ENCODE peak calls at places on chromosomes 16 and 17, in seven cellular contexts. One of them, this sample, is unnamed.

GRCh38 chr17:48604770-48605329 is at the start of gene HOXB6:
- DNase-seq in ascending aorta: peak; percentile 81
- DNase-seq in BE2C: no peak
- DNase-seq in heart right ventricle: no peak
- DNase-seq in endothelial cell of umbilical vein: peak; percentile 80
- DNase-seq in PC-3: peak; percentile 79
- DNase-seq in left ventricle myocardium inferior: no peak
- DNase-seq in this sample: no peak

GRCh38 chr16:12532871-12533610 is 270.6 kb downstream of the CPPED1 start:
- DNase-seq in PC-3: no peak
- DNase-seq in left ventricle myocardium inferior: no peak
- DNase-seq in BE2C: no peak
- DNase-seq in heart right ventricle: no peak
- DNase-seq in endothelial cell of umbilical vein: no peak
- DNase-seq in ascending aorta: no peak
- DNase-seq in this sample: no peak

GRCh38 chr17:67280279-67280678 is 35.3 kb upstream of the HELZ start:
- DNase-seq in PC-3: no peak
- DNase-seq in heart right ventricle: peak; percentile 32
- DNase-seq in endothelial cell of umbilical vein: no peak
- DNase-seq in BE2C: no peak
- DNase-seq in left ventricle myocardium inferior: no peak
- DNase-seq in ascending aorta: no peak
- DNase-seq in this sample: no peak

GRCh38 chr17:16003841-16004240 is 4.2 kb downstream of the TTC19 start:
- DNase-seq in left ventricle myocardium inferior: no peak
- DNase-seq in ascending aorta: no peak
- DNase-seq in heart right ventricle: peak; percentile 24
- DNase-seq in endothelial cell of umbilical vein: peak; percentile 49
- DNase-seq in BE2C: no peak
- DNase-seq in PC-3: no peak
- DNase-seq in this sample: no peak

GRCh38 chr17:73625975-73626706 is 18.1 kb downstream of the SDK2 start:
- DNase-seq in endothelial cell of umbilical vein: no peak
- DNase-seq in ascending aorta: no peak
- DNase-seq in BE2C: no peak
- DNase-seq in PC-3: no peak
- DNase-seq in heart right ventricle: peak; percentile 42
- DNase-seq in left ventricle myocardium inferior: peak; percentile 53
- DNase-seq in this sample: no peak

GRCh38 chr17:4770632-4771031 is 1.1 kb upstream of the TM4SF5 start:
- DNase-seq in PC-3: no peak
- DNase-seq in endothelial cell of umbilical vein: no peak
- DNase-seq in ascending aorta: no peak
- DNase-seq in BE2C: no peak
- DNase-seq in heart right ventricle: no peak
- DNase-seq in left ventricle myocardium inferior: no peak
- DNase-seq in this sample: no peak

GRCh38 chr16:74071996-74072559 is 224.5 kb upstream of the PSMD7 start:
- DNase-seq in heart right ventricle: no peak
- DNase-seq in ascending aorta: no peak
- DNase-seq in BE2C: no peak
- DNase-seq in endothelial cell of umbilical vein: no peak
- DNase-seq in PC-3: no peak
- DNase-seq in left ventricle myocardium inferior: no peak
- DNase-seq in this sample: no peak

GRCh38 chr17:55737976-55738501 is 12.8 kb upstream of the PCTP start:
- DNase-seq in PC-3: no peak
- DNase-seq in BE2C: no peak
- DNase-seq in ascending aorta: no peak
- DNase-seq in left ventricle myocardium inferior: no peak
- DNase-seq in endothelial cell of umbilical vein: no peak
- DNase-seq in heart right ventricle: no peak
- DNase-seq in this sample: no peak

GRCh38 chr16:58628845-58629680 is 563 bp downstream of the CNOT1 start:
- DNase-seq in PC-3: peak; percentile 23
- DNase-seq in BE2C: peak; percentile 32
- DNase-seq in heart right ventricle: peak; percentile 40
- DNase-seq in left ventricle myocardium inferior: peak; percentile 42
- DNase-seq in endothelial cell of umbilical vein: peak; percentile 49
- DNase-seq in ascending aorta: peak; percentile 78
- DNase-seq in this sample: peak; percentile 80

GRCh38 chr16:57791903-57792461 is 10.3 kb downstream of the KIFC3 start:
- DNase-seq in endothelial cell of umbilical vein: no peak
- DNase-seq in PC-3: no peak
- DNase-seq in left ventricle myocardium inferior: no peak
- DNase-seq in ascending aorta: no peak
- DNase-seq in heart right ventricle: no peak
- DNase-seq in BE2C: no peak
- DNase-seq in this sample: no peak

GRCh38 chr17:80080081-80080480 is 21.3 kb upstream of the GAA start:
- DNase-seq in PC-3: no peak
- DNase-seq in endothelial cell of umbilical vein: no peak
- DNase-seq in left ventricle myocardium inferior: no peak
- DNase-seq in heart right ventricle: no peak
- DNase-seq in BE2C: no peak
- DNase-seq in ascending aorta: no peak
- DNase-seq in this sample: no peak

GRCh38 chr17:41740506-41740905 is 6.1 kb upstream of the HAP1 start:
- DNase-seq in ascending aorta: no peak
- DNase-seq in left ventricle myocardium inferior: no peak
- DNase-seq in endothelial cell of umbilical vein: no peak
- DNase-seq in BE2C: no peak
- DNase-seq in PC-3: no peak
- DNase-seq in heart right ventricle: no peak
- DNase-seq in this sample: no peak

GRCh38 chr16:79316004-79316458 is 284.5 kb downstream of the MAF start:
- DNase-seq in endothelial cell of umbilical vein: no peak
- DNase-seq in PC-3: no peak
- DNase-seq in ascending aorta: no peak
- DNase-seq in BE2C: no peak
- DNase-seq in left ventricle myocardium inferior: no peak
- DNase-seq in heart right ventricle: no peak
- DNase-seq in this sample: no peak

GRCh38 chr16:10531582-10531981 is 48.8 kb downstream of the EMP2 start:
- DNase-seq in left ventricle myocardium inferior: no peak
- DNase-seq in BE2C: no peak
- DNase-seq in ascending aorta: no peak
- DNase-seq in heart right ventricle: no peak
- DNase-seq in endothelial cell of umbilical vein: no peak
- DNase-seq in PC-3: no peak
- DNase-seq in this sample: no peak

GRCh38 chr17:9817086-9817485 is 4.8 kb downstream of the GSG1L2 start:
- DNase-seq in BE2C: no peak
- DNase-seq in ascending aorta: no peak
- DNase-seq in PC-3: peak; percentile 71
- DNase-seq in left ventricle myocardium inferior: no peak
- DNase-seq in heart right ventricle: no peak
- DNase-seq in endothelial cell of umbilical vein: no peak
- DNase-seq in this sample: no peak

GRCh38 chr17:32174889-32175288 is 32.6 kb downstream of the RHOT1 start:
- DNase-seq in endothelial cell of umbilical vein: no peak
- DNase-seq in PC-3: no peak
- DNase-seq in heart right ventricle: no peak
- DNase-seq in left ventricle myocardium inferior: no peak
- DNase-seq in BE2C: no peak
- DNase-seq in ascending aorta: no peak
- DNase-seq in this sample: no peak

GRCh38 chr17:3553419-3554401 is 3.9 kb downstream of the TRPV3 start:
- DNase-seq in left ventricle myocardium inferior: no peak
- DNase-seq in ascending aorta: no peak
- DNase-seq in heart right ventricle: no peak
- DNase-seq in endothelial cell of umbilical vein: no peak
- DNase-seq in BE2C: no peak
- DNase-seq in PC-3: no peak
- DNase-seq in this sample: no peak

GRCh38 chr16:75567911-75568310 is 1.7 kb downstream of the GABARAPL2 start:
- DNase-seq in heart right ventricle: no peak
- DNase-seq in ascending aorta: no peak
- DNase-seq in left ventricle myocardium inferior: no peak
- DNase-seq in PC-3: no peak
- DNase-seq in endothelial cell of umbilical vein: no peak
- DNase-seq in BE2C: no peak
- DNase-seq in this sample: no peak

GRCh38 chr16:75576384-75576811 is 10.2 kb downstream of the GABARAPL2 start:
- DNase-seq in PC-3: no peak
- DNase-seq in ascending aorta: peak; percentile 28
- DNase-seq in endothelial cell of umbilical vein: no peak
- DNase-seq in BE2C: no peak
- DNase-seq in heart right ventricle: no peak
- DNase-seq in left ventricle myocardium inferior: no peak
- DNase-seq in this sample: no peak

GRCh38 chr16:75570351-75571104 is 4.3 kb downstream of the GABARAPL2 start:
- DNase-seq in left ventricle myocardium inferior: no peak
- DNase-seq in ascending aorta: no peak
- DNase-seq in PC-3: no peak
- DNase-seq in endothelial cell of umbilical vein: no peak
- DNase-seq in heart right ventricle: no peak
- DNase-seq in BE2C: no peak
- DNase-seq in this sample: no peak

GRCh38 chr16:75575976-75576375 is 9.8 kb downstream of the GABARAPL2 start:
- DNase-seq in left ventricle myocardium inferior: no peak
- DNase-seq in BE2C: no peak
- DNase-seq in endothelial cell of umbilical vein: no peak
- DNase-seq in PC-3: no peak
- DNase-seq in ascending aorta: no peak
- DNase-seq in heart right ventricle: no peak
- DNase-seq in this sample: no peak

GRCh38 chr16:75572859-75573542 is 6.8 kb downstream of the GABARAPL2 start:
- DNase-seq in left ventricle myocardium inferior: no peak
- DNase-seq in heart right ventricle: no peak
- DNase-seq in endothelial cell of umbilical vein: no peak
- DNase-seq in BE2C: no peak
- DNase-seq in PC-3: no peak
- DNase-seq in ascending aorta: no peak
- DNase-seq in this sample: no peak
- H3K4me1 ChIP-seq in left ventricle myocardium inferior: peaks cover 85% of the 10 kb centered on the region
- H3K4me1 ChIP-seq in heart right ventricle: peaks cover 66% of the 10 kb centered on the region
- H3K4me1 ChIP-seq in endothelial cell of umbilical vein: no peaks in the 10 kb centered on the region
- H3K4me1 ChIP-seq in BE2C: no peaks in the 10 kb centered on the region
- H3K4me1 ChIP-seq in PC-3: no peaks in the 10 kb centered on the region
- H3K4me1 ChIP-seq in ascending aorta: peaks cover 41% of the 10 kb centered on the region
- H3K4me1 ChIP-seq in this sample: no peaks in the 10 kb centered on the region

GRCh38 chr16:35689764-35690163 is 2230.4 kb downstream of the TP53TG3F start:
- DNase-seq in BE2C: no peak
- DNase-seq in left ventricle myocardium inferior: no peak
- DNase-seq in heart right ventricle: no peak
- DNase-seq in endothelial cell of umbilical vein: no peak
- DNase-seq in ascending aorta: peak; percentile 25
- DNase-seq in PC-3: no peak
- DNase-seq in this sample: peak; percentile 6

GRCh38 chr16:35687781-35688180 is 2228.4 kb downstream of the TP53TG3F start:
- DNase-seq in BE2C: no peak
- DNase-seq in ascending aorta: no peak
- DNase-seq in heart right ventricle: no peak
- DNase-seq in PC-3: no peak
- DNase-seq in left ventricle myocardium inferior: no peak
- DNase-seq in endothelial cell of umbilical vein: no peak
- DNase-seq in this sample: no peak

GRCh38 chr16:35692824-35693223 is 2233.4 kb downstream of the TP53TG3F start:
- DNase-seq in BE2C: no peak
- DNase-seq in ascending aorta: no peak
- DNase-seq in endothelial cell of umbilical vein: no peak
- DNase-seq in heart right ventricle: no peak
- DNase-seq in left ventricle myocardium inferior: no peak
- DNase-seq in PC-3: no peak
- DNase-seq in this sample: no peak

GRCh38 chr16:35690413-35690812 is 2231.0 kb downstream of the TP53TG3F start:
- DNase-seq in left ventricle myocardium inferior: no peak
- DNase-seq in heart right ventricle: no peak
- DNase-seq in BE2C: no peak
- DNase-seq in ascending aorta: peak; percentile 30
- DNase-seq in PC-3: no peak
- DNase-seq in endothelial cell of umbilical vein: no peak
- DNase-seq in this sample: no peak

GRCh38 chr16:35691057-35691456 is 2231.6 kb downstream of the TP53TG3F start:
- DNase-seq in PC-3: no peak
- DNase-seq in endothelial cell of umbilical vein: no peak
- DNase-seq in ascending aorta: no peak
- DNase-seq in left ventricle myocardium inferior: no peak
- DNase-seq in BE2C: no peak
- DNase-seq in heart right ventricle: no peak
- DNase-seq in this sample: peak; percentile 12
- H3K9me3 ChIP-seq in PC-3: no peaks in the 10 kb centered on the region
- H3K9me3 ChIP-seq in endothelial cell of umbilical vein: peaks cover 1% of the 10 kb centered on the region
- H3K9me3 ChIP-seq in ascending aorta: peaks cover 15% of the 10 kb centered on the region
- H3K9me3 ChIP-seq in left ventricle myocardium inferior: peaks cover 68% of the 10 kb centered on the region
- H3K9me3 ChIP-seq in BE2C: no peaks in the 10 kb centered on the region
- H3K9me3 ChIP-seq in heart right ventricle: peaks cover 4% of the 10 kb centered on the region
- H3K9me3 ChIP-seq in this sample: no peaks in the 10 kb centered on the region

GRCh38 chr16:89560413-89561194 is at the start of gene RPL13:
- DNase-seq in ascending aorta: peak; percentile 98
- DNase-seq in BE2C: peak; percentile 96
- DNase-seq in endothelial cell of umbilical vein: peak; percentile 94
- DNase-seq in heart right ventricle: peak; percentile 95
- DNase-seq in left ventricle myocardium inferior: peak; percentile 94
- DNase-seq in PC-3: peak; percentile 94
- DNase-seq in this sample: peak; percentile 97
- TF ChIP-seq CTCF in ascending aorta: no peak
- TF ChIP-seq CTCF in BE2C: no peak
- TF ChIP-seq CTCF in endothelial cell of umbilical vein: no peak
- TF ChIP-seq CTCF in heart right ventricle: no peak
- TF ChIP-seq CTCF in left ventricle myocardium inferior: no peak
- TF ChIP-seq CTCF in PC-3: no peak
- TF ChIP-seq CTCF in this sample: no peak

GRCh38 chr17:40479754-40480480 is 21.5 kb downstream of the TNS4 start:
- DNase-seq in ascending aorta: no peak
- DNase-seq in left ventricle myocardium inferior: no peak
- DNase-seq in PC-3: peak; percentile 13
- DNase-seq in BE2C: no peak
- DNase-seq in heart right ventricle: no peak
- DNase-seq in endothelial cell of umbilical vein: no peak
- DNase-seq in this sample: no peak

GRCh38 chr17:40480501-40481003 is 20.9 kb downstream of the TNS4 start:
- DNase-seq in left ventricle myocardium inferior: no peak
- DNase-seq in PC-3: peak; percentile 34
- DNase-seq in BE2C: no peak
- DNase-seq in ascending aorta: no peak
- DNase-seq in endothelial cell of umbilical vein: no peak
- DNase-seq in heart right ventricle: no peak
- DNase-seq in this sample: no peak

GRCh38 chr17:40481106-40481505 is 20.3 kb downstream of the TNS4 start:
- DNase-seq in left ventricle myocardium inferior: no peak
- DNase-seq in ascending aorta: no peak
- DNase-seq in BE2C: no peak
- DNase-seq in endothelial cell of umbilical vein: no peak
- DNase-seq in heart right ventricle: no peak
- DNase-seq in PC-3: no peak
- DNase-seq in this sample: no peak

GRCh38 chr17:40477796-40478195 is 23.6 kb downstream of the TNS4 start:
- DNase-seq in heart right ventricle: no peak
- DNase-seq in BE2C: no peak
- DNase-seq in PC-3: no peak
- DNase-seq in endothelial cell of umbilical vein: no peak
- DNase-seq in ascending aorta: no peak
- DNase-seq in left ventricle myocardium inferior: no peak
- DNase-seq in this sample: no peak

DNA sequence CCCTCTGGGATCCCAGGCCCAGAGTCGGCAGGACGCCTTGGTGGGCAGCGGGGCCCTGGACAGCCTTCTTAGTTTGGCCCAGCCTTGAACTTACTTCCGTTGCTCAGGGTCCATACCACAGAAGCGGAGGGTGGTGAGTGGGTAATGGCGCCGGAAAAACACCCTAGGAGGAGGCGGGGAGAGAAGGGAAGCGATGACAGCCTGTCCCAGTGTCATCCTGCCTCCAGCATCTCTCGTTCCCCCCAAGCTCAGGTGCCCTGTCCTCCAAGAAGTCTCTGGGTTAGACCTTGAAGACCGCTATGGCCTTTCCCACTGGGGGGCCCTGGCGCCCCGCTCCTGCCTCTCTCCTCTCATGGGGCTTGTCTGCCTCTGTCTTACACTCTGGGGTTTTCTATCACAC is 22.9 kb downstream of the TNS4 start:
- DNase-seq in left ventricle myocardium inferior: no peak
- DNase-seq in PC-3: no peak
- DNase-seq in ascending aorta: no peak
- DNase-seq in endothelial cell of umbilical vein: no peak
- DNase-seq in BE2C: no peak
- DNase-seq in heart right ventricle: no peak
- DNase-seq in this sample: no peak
- H3K4me1 ChIP-seq in left ventricle myocardium inferior: peaks cover 13% of the 10 kb centered on the region
- H3K4me1 ChIP-seq in PC-3: peaks cover 8% of the 10 kb centered on the region
- H3K4me1 ChIP-seq in ascending aorta: peaks cover 4% of the 10 kb centered on the region
- H3K4me1 ChIP-seq in endothelial cell of umbilical vein: no peaks in the 10 kb centered on the region
- H3K4me1 ChIP-seq in BE2C: peaks cover 7% of the 10 kb centered on the region
- H3K4me1 ChIP-seq in heart right ventricle: peaks cover 7% of the 10 kb centered on the region
- H3K4me1 ChIP-seq in this sample: peaks cover 3% of the 10 kb centered on the region

This sample was measured in tibial artery.